ENCODE peak calls at places on chromosomes 13 and 19, in eight cellular contexts. W is heart left ventricle, N is upper lobe of left lung, M is IMR-90, I is Peyer's patch, L is transverse colon, V is erythroblast, U is adrenal gland. J is an unnamed sample.

GRCh38 chr13:60335531-60335930 is 61.5 kb upstream of the TDRD3 start:
- DNase-seq in W (no peak), N (no peak), M (peak; percentile 22), I (no peak), L (no peak), V (peak; percentile 12), U (no peak), J (no peak)

GRCh38 chr19:14333101-14333871 is 48.0 kb upstream of the ADGRE5 start:
- DNase-seq in W (peak; percentile 66), N (peak; percentile 84), M (no peak), I (peak; percentile 72), L (peak; percentile 71), V (no peak), U (no peak), J (peak; percentile 79)

GRCh38 chr19:1264801-1265610 is 4.1 kb upstream of the CIRBP start:
- DNase-seq in W (peak; percentile 85), N (peak; percentile 80), M (peak; percentile 88), I (peak; percentile 87), L (peak; percentile 79), V (no peak), U (peak; percentile 84), J (peak; percentile 95)

GRCh38 chr19:11570039-11570462 is 7.4 kb downstream of the ACP5 start:
- DNase-seq in W (no peak), N (no peak), M (no peak), I (no peak), L (no peak), V (no peak), U (no peak), J (no peak)

GRCh38 chr19:16199275-16199932 is 1.7 kb downstream of the AP1M1 start:
- DNase-seq in W (no peak), N (no peak), M (no peak), I (no peak), L (no peak), V (no peak), U (no peak), J (no peak)

GRCh38 chr19:5580116-5580515 is 12.4 kb upstream of the TINCR start:
- DNase-seq in W (no peak), N (no peak), M (no peak), I (no peak), L (no peak), V (no peak), U (no peak), J (no peak)

GRCh38 chr19:1239420-1239795 is 1.6 kb upstream of the CBARP start:
- DNase-seq in W (no peak), N (no peak), M (no peak), I (no peak), L (no peak), V (no peak), U (no peak), J (no peak)

GRCh38 chr13:35768551-35768950 is 292.1 kb upstream of the MAB21L1 start:
- DNase-seq in W (no peak), N (no peak), M (peak; percentile 76), I (no peak), L (no peak), V (no peak), U (no peak), J (no peak)

GRCh38 chr13:28467034-28467433 is 27.9 kb downstream of the FLT1 start:
- DNase-seq in W (no peak), N (no peak), M (no peak), I (no peak), L (no peak), V (no peak), U (no peak), J (no peak)

GRCh38 chr19:16035601-16036297 is 40.5 kb upstream of the TPM4 start:
- DNase-seq in W (no peak), N (peak; percentile 70), M (no peak), I (no peak), L (no peak), V (no peak), U (no peak), J (no peak)

GRCh38 chr19:8391274-8392016 is 1.3 kb downstream of the RAB11B start:
- DNase-seq in W (no peak), N (peak; percentile 79), M (no peak), I (no peak), L (no peak), V (no peak), U (peak; percentile 42), J (no peak)

GRCh38 chr13:90968510-90968909 is 379.0 kb upstream of the MIR17HG start:
- DNase-seq in W (no peak), N (no peak), M (no peak), I (no peak), L (no peak), V (no peak), U (no peak), J (no peak)

GRCh38 chr19:39499082-39499642 is 415 bp downstream of the DLL3 start:
- DNase-seq in W (no peak), N (peak; percentile 85), M (no peak), I (no peak), L (no peak), V (peak; percentile 42), U (no peak), J (no peak)

GRCh38 chr13:75365724-75366173 is 116.2 kb downstream of the TBC1D4 start:
- DNase-seq in W (no peak), N (no peak), M (peak; percentile 86), I (no peak), L (no peak), V (no peak), U (no peak), J (peak; percentile 18)

GRCh38 chr13:91308299-91308698 is 39.2 kb upstream of the MIR17HG start:
- DNase-seq in W (no peak), N (no peak), M (no peak), I (no peak), L (no peak), V (no peak), U (no peak), J (no peak)

GRCh38 chr13:33025220-33025744 is 9.1 kb downstream of the KL start:
- DNase-seq in W (no peak), N (no peak), M (no peak), I (no peak), L (no peak), V (no peak), U (no peak), J (no peak)

GRCh38 chr19:51129716-51130115 is 5.0 kb downstream of the SIGLEC9 start:
- DNase-seq in W (no peak), N (no peak), M (no peak), I (no peak), L (no peak), V (no peak), U (no peak), J (no peak)

GRCh38 chr13:70080030-70080429 is 27.6 kb upstream of the ATXN8OS start:
- DNase-seq in W (no peak), N (no peak), M (no peak), I (no peak), L (no peak), V (no peak), U (no peak), J (no peak)

GRCh38 chr19:7506385-7507328 is 9.2 kb upstream of the ZNF358 start:
- DNase-seq in W (peak; percentile 90), N (peak; percentile 90), M (peak; percentile 48), I (peak; percentile 95), L (peak; percentile 94), V (peak; percentile 91), U (peak; percentile 100), J (peak; percentile 90)

DNA sequence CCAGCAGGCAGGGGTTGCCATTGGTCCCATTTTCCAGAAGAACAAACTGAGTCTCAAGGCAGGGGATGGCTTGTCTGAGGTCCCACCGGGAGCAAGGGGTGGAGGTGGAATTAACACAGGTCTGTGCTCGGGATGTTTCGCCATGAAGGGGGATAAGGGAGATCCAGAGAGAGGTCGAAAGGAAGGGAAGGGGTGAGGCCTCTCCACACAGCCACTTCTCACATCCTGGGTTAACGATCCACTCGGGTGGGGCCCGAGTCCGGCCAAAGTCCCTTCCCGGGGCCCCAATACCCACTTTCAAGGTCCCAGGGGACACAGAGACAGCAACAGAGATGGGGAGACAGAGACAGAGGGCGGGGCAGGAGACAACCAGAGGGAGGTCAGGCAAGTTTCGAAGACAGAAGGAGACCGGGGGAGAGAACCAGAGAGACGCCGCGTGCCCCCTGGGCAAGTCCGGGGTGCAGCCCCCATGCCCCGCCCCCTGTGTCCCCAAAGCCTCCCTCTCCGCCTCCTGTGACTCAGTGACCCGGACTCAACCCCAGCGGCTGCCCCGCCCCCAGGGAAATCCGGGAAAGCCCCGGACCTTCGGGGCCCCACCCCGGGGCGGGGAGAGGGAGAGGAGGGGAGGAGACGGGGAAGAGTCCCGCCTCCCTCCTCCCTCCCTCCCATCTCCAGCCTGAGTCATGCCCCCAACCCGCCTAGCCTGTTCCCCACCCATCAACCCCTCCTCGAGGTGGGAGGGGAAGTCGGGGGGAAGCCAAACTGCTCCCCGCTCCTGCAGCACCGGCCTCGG is 1.4 kb upstream of the BCL3 start:
- DNase-seq in W (peak; percentile 96), N (peak; percentile 95), M (peak; percentile 96), I (peak; percentile 98), L (peak; percentile 97), V (peak; percentile 69), U (peak; percentile 98), J (peak; percentile 92)
- TF ChIP-seq POLR2A in W (no peak), N (no peak), M (no peak), I (peak; percentile 89), L (no peak), V (no peak), U (no peak), J (no peak)

DNA sequence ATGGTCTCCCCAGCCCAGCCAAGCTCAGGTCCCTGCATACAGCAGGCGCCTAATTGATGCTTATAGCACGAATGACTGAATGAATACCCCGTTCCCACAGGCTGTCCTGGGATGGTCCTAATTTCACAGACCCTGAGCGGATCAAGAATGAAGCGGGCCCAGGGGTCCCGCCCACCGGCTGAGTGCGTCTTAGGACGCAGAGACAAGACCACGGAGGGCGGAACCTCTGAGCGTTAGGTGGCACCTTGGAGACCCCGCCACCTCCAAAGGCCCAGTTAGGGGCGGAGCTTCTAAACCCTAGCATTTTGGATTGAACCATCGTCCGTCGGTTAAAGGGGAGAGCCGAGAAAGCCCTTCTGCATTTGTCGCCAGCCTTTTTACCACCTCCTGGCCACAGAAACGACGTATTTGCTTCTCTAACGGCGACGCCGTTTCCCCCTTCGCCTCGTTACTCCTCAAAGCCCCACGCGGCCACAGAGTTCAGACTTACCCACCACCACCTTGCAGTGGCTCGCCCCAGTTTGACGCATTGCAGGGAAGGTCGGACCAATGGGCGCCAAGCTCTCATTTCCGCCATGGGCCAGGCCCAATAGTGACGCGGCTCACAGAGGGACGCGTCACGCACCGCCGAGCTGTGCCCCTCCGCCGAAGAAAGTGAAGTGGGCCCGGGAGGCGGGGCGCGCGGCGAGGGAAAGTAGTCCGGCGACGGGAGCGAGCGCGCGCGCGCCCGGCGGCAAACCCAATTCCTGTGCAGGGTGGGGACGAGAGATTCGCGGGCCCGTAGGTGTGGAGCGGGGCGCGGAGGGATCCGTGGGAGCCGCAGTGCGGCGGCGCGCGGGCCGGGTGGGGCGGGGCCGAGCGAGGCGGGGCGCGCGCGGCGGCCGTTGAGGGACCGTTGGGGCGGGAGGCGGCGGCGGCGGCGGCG is 475 bp upstream of the CALM3 start:
- DNase-seq in W (peak; percentile 99), N (peak; percentile 99), M (peak; percentile 97), I (peak; percentile 99), L (peak; percentile 98), V (peak; percentile 99), U (peak; percentile 98), J (peak; percentile 86)
- TF ChIP-seq POLR2A in W (no peak), N (no peak), M (peak; percentile 52), I (peak; percentile 55), L (peak; percentile 84), V (peak; percentile 52), U (peak; percentile 49), J (peak; percentile 49)

GRCh38 chr19:35903550-35904179 is 1.3 kb downstream of the HCST start:
- DNase-seq in W (peak; percentile 92), N (peak; percentile 94), M (peak; percentile 73), I (peak; percentile 69), L (peak; percentile 86), V (peak; percentile 29), U (peak; percentile 62), J (peak; percentile 68)
- TF ChIP-seq POLR2A in W (no peak), N (no peak), M (no peak), I (peak; percentile 41), L (peak; percentile 57), V (peak; percentile 40), U (no peak), J (peak; percentile 47)

GRCh38 chr13:102394158-102395053 is 7.4 kb downstream of the FGF14 start:
- DNase-seq in W (peak; percentile 97), N (peak; percentile 96), M (peak; percentile 73), I (peak; percentile 91), L (peak; percentile 93), V (peak; percentile 94), U (peak; percentile 95), J (no peak)
- TF ChIP-seq POLR2A in W (no peak), N (no peak), M (no peak), I (no peak), L (peak; percentile 47), V (peak; percentile 66), U (no peak), J (no peak)